ENCODE peak calls at places on chromosome 20, in nine cellular contexts. Z is HFFc6, D is progenitor cell of endocrine pancreas, U is AG04449, G is cardiac muscle cell, T is right atrium auricular region, R is GM23338, X is left ventricle myocardium inferior, B is nephron progenitor cell. P is an unnamed sample.

GRCh38 chr20:62707981-62708521 is 585 bp upstream of the NTSR1 start:
- DNase-seq in D (no peak), Z (no peak), B (peak), R (peak), T (no peak), G (no peak), X (no peak), U (no peak), P (no peak)

GRCh38 chr20:25206063-25206403 is 10.5 kb downstream of the ENTPD6 start:
- DNase-seq in R (no peak), Z (no peak), T (no peak), B (no peak), U (no peak), D (no peak), G (no peak), X (no peak), P (no peak)

GRCh38 chr20:19850190-19850533 is 92.1 kb downstream of the RIN2 start:
- DNase-seq in B (peak), G (peak), T (no peak), D (no peak), X (peak), R (no peak), U (no peak), Z (no peak), P (no peak)

GRCh38 chr20:40651121-40651520 is 37.9 kb downstream of the MAFB start:
- DNase-seq in T (no peak), G (no peak), B (no peak), U (peak), X (no peak), R (no peak), Z (no peak), D (no peak), P (no peak)

GRCh38 chr20:17941087-17941825 is 27.3 kb downstream of the SNX5 start:
- DNase-seq in B (no peak), X (no peak), R (no peak), U (no peak), T (no peak), Z (no peak), G (no peak), D (no peak), P (no peak)

GRCh38 chr20:49641683-49642649 is 71.7 kb downstream of the B4GALT5 start:
- DNase-seq in D (no peak), X (no peak), Z (no peak), T (no peak), U (no peak), G (peak), R (no peak), B (peak), P (no peak)

GRCh38 chr20:5557123-5557522 is 193.1 kb upstream of the SHLD1 start:
- DNase-seq in U (no peak), R (peak), X (peak), Z (peak), T (no peak), D (no peak), G (peak), B (peak), P (no peak)

GRCh38 chr20:32751309-32752020 is 8.2 kb upstream of the COMMD7 start:
- DNase-seq in D (no peak), Z (no peak), R (peak), T (no peak), B (no peak), U (no peak), X (no peak), G (no peak), P (no peak)

GRCh38 chr20:61597996-61598395 is 345.9 kb downstream of the CDH4 start:
- DNase-seq in D (no peak), X (no peak), G (no peak), T (no peak), Z (no peak), U (no peak), B (no peak), R (no peak), P (no peak)

GRCh38 chr20:61601361-61601760 is 349.3 kb downstream of the CDH4 start:
- DNase-seq in G (no peak), T (no peak), X (no peak), D (no peak), U (no peak), Z (no peak), R (no peak), B (no peak), P (no peak)

GRCh38 chr20:61600061-61600460 is 348.0 kb downstream of the CDH4 start:
- DNase-seq in T (no peak), R (no peak), D (no peak), U (no peak), G (no peak), B (no peak), X (no peak), Z (no peak), P (no peak)

GRCh38 chr20:61598586-61598985 is 346.5 kb downstream of the CDH4 start:
- DNase-seq in D (no peak), T (no peak), Z (no peak), G (no peak), X (no peak), R (no peak), U (no peak), B (no peak), P (no peak)

GRCh38 chr20:61599061-61599930 is 347.2 kb downstream of the CDH4 start:
- DNase-seq in U (no peak), Z (no peak), R (peak), G (no peak), D (no peak), B (peak), T (no peak), X (no peak), P (no peak)
- TF ChIP-seq CTCF in U (no peak), Z (peak), R (peak), G (no peak), D (no peak), B (peak), T (no peak), X (no peak), P (no peak)

GRCh38 chr20:57610261-57610952 is 9.8 kb downstream of the ZBP1 start:
- DNase-seq in Z (no peak), X (no peak), G (no peak), D (no peak), B (peak), T (no peak), R (no peak), U (no peak), P (no peak)

GRCh38 chr20:57611605-57612311 is 8.5 kb downstream of the ZBP1 start:
- DNase-seq in G (no peak), R (no peak), D (no peak), B (no peak), Z (no peak), U (no peak), X (peak), T (no peak), P (no peak)

GRCh38 chr20:57608516-57608915 is 11.7 kb downstream of the ZBP1 start:
- DNase-seq in R (no peak), B (no peak), U (no peak), T (no peak), D (no peak), X (no peak), Z (no peak), G (no peak), P (no peak)

GRCh38 chr20:57609086-57609841 is 11.0 kb downstream of the ZBP1 start:
- DNase-seq in U (no peak), Z (no peak), G (no peak), B (no peak), T (no peak), D (no peak), R (no peak), X (no peak), P (no peak)

GRCh38 chr20:57609842-57610167 is 10.4 kb downstream of the ZBP1 start:
- DNase-seq in G (no peak), R (no peak), X (no peak), T (no peak), B (no peak), D (no peak), U (no peak), Z (no peak), P (no peak)
- TF ChIP-seq CTCF in G (no peak), R (peak), X (no peak), T (no peak), B (peak), D (peak), U (no peak), Z (peak), P (no peak)

DNA sequence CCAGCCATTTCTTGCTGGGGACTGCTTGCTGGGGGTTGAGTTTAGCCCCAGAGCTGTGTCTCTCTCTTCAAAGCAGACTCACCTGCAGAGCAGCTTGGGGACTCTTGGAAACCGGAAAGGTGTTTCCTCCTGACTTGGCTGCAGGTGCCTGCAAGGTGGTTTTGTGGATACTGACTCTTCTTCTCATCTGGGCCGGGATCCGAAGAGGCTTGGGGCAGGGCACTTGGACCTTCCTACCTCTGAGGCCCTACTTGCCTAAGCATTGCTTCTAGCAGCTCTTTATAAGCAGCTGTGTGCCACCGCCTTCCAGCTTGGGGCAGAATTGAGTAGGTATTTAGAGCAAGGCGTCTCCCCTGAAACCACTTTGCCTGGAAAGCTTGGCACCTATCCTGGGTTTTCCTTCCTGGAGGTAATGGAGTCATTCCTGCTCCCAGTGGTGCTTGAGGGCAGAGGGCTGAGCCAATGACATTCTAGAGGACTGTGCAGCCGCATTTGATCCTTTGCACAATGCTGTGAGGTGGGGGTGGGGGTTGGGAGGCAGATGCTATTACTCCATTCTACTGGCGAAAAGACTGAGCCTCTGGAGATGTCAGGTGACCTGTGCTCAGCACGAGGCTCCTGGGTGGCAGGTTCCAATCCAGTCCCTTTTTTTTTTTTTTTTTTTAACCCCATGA is 3.4 kb upstream of the CTSZ start:
- DNase-seq in D (no peak), U (no peak), T (peak), G (no peak), R (no peak), B (no peak), Z (no peak), X (no peak), P (peak)
- TF ChIP-seq CTCF in D (no peak), U (no peak), T (no peak), G (no peak), R (no peak), B (no peak), Z (no peak), X (no peak), P (no peak)

GRCh38 chr20:47973519-47974233 is 188.4 kb upstream of the SULF2 start:
- DNase-seq in Z (no peak), R (peak), D (peak), G (no peak), T (no peak), X (peak), U (no peak), B (peak), P (no peak)
- TF ChIP-seq CTCF in Z (no peak), R (no peak), D (no peak), G (no peak), T (no peak), X (no peak), U (no peak), B (no peak), P (no peak)

GRCh38 chr20:51562334-51563140 is 20.0 kb upstream of the NFATC2 start:
- DNase-seq in B (peak), X (peak), Z (peak), T (peak), R (peak), G (peak), U (peak), D (peak), P (peak)
- TF ChIP-seq CTCF in B (no peak), X (peak), Z (peak), T (peak), R (peak), G (peak), U (peak), D (peak), P (peak)

GRCh38 chr20:2399390-2399789 is 18.7 kb downstream of the TGM6 start:
- DNase-seq in U (no peak), B (no peak), G (no peak), Z (no peak), R (no peak), T (no peak), X (no peak), D (no peak), P (peak)

GRCh38 chr20:2398453-2398852 is 17.8 kb downstream of the TGM6 start:
- DNase-seq in G (no peak), Z (no peak), R (no peak), T (no peak), D (no peak), X (no peak), B (no peak), U (no peak), P (peak)

GRCh38 chr20:2396241-2396814 is 15.6 kb downstream of the TGM6 start:
- DNase-seq in X (no peak), Z (no peak), G (no peak), R (no peak), U (no peak), B (no peak), D (no peak), T (no peak), P (no peak)

GRCh38 chr20:2397091-2397490 is 16.4 kb downstream of the TGM6 start:
- DNase-seq in Z (no peak), X (no peak), G (no peak), R (no peak), T (no peak), D (no peak), U (no peak), B (no peak), P (no peak)

GRCh38 chr20:2397595-2398145 is 17.0 kb downstream of the TGM6 start:
- DNase-seq in Z (no peak), U (no peak), X (no peak), B (no peak), R (peak), T (no peak), G (no peak), D (no peak), P (no peak)
- TF ChIP-seq CTCF in Z (peak), U (no peak), X (no peak), B (no peak), R (peak), T (no peak), G (no peak), D (peak), P (no peak)

GRCh38 chr20:12289476-12289875 is 371.8 kb downstream of the BTBD3 start:
- DNase-seq in Z (no peak), U (no peak), R (no peak), G (no peak), T (no peak), D (no peak), X (no peak), B (no peak), P (no peak)

GRCh38 chr20:12291386-12291785 is 373.7 kb downstream of the BTBD3 start:
- DNase-seq in R (no peak), T (no peak), D (no peak), B (no peak), Z (no peak), X (no peak), G (no peak), U (no peak), P (no peak)

DNA sequence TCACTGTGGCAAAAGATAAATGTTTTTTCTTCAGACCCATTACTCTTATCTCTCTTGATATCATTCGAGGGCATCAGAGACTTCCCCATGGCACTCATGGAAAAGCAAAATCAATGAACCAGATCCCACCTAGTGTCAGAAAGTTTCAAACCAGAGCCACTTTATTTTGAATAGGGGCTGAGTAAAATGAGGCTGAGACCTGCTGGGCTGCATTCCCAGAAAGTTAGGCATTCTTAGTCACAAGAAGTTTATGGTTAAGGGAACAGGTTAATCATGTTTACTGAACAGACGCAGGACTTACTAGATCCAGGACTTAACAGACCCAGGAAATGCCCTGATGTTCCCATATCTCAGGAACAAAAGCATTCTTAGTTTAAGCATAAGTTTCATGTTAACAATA is 369.9 kb downstream of the BTBD3 start:
- DNase-seq in Z (no peak), X (no peak), B (no peak), D (no peak), T (no peak), U (no peak), R (peak), G (no peak), P (no peak)
- TF ChIP-seq CTCF in Z (no peak), X (no peak), B (no peak), D (peak), T (no peak), U (no peak), R (peak), G (no peak), P (no peak)

GRCh38 chr20:9617940-9618339 is 103.5 kb downstream of the LAMP5 start:
- DNase-seq in B (peak), R (peak), U (no peak), D (no peak), Z (peak), X (no peak), T (no peak), G (peak), P (no peak)
- TF ChIP-seq CTCF in B (peak), R (peak), U (no peak), D (peak), Z (peak), X (peak), T (peak), G (peak), P (peak)

DNA sequence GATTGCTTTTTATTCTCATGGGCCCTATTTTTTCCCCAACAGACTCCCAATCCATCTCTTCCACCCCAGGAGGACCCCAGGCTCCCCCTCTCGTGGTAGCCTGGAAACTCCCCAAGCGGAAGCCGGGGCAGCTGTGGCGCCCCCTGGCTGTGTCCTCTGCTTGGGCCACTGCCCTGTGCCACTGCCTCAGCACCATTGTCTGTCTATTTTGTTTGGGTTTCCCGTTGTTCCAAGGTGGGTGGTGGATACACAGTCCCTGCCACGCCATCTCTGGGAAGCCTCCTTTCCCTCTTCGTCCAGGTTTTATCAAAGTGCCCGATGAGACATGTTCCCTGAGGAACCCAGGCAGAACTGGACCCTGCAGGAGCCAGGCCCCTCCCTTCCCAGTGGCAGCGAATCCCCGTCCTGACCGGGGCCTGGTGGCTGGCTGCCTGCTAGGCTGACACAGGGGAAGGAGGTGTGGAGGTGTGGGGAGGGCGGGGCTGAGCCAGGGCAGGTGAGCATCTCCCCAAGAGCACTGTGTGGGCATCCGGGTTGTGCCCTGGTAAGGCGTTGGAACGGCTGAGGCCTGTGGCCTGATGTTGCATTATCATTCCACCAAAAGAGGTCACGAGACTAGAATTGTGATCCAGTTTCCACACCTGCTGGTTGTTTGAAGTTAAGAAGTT is 228.2 kb downstream of the CDH4 start:
- DNase-seq in U (no peak), R (peak), G (no peak), X (no peak), B (no peak), T (no peak), D (no peak), Z (no peak), P (no peak)
- TF ChIP-seq CTCF in U (no peak), R (peak), G (no peak), X (no peak), B (no peak), T (no peak), D (no peak), Z (peak), P (no peak)